ENCODE peak calls at places on chromosomes 5 and 9, in four cellular contexts. F is GM12878, U is HepG2, Q is K562. E is an unnamed sample.

GRCh38 chr9:113185271-113185670 is 34.5 kb downstream of the SLC31A2 start:
- DNase-seq in F (no peak), Q (no peak), U (no peak), E (no peak)

GRCh38 chr5:142998316-142998862 is 228.2 kb downstream of the ARHGAP26 start:
- DNase-seq in Q (no peak), F (peak), U (no peak), E (no peak)

GRCh38 chr9:123757960-123758359 is 172.0 kb downstream of the DENND1A start:
- DNase-seq in F (no peak), U (no peak), Q (no peak), E (no peak)

GRCh38 chr5:84487963-84488362 is 103.3 kb upstream of the EDIL3 start:
- DNase-seq in U (no peak), F (no peak), Q (no peak), E (no peak)

GRCh38 chr5:13939647-13940046 is 4.8 kb downstream of the DNAH5 start:
- DNase-seq in Q (no peak), F (no peak), U (no peak), E (no peak)

GRCh38 chr9:89766981-89767380 is 162.2 kb downstream of the GADD45G start:
- DNase-seq in F (no peak), U (no peak), Q (no peak), E (no peak)

GRCh38 chr9:114203410-114204140 is 48.2 kb downstream of the COL27A1 start:
- DNase-seq in F (no peak), U (no peak), Q (no peak), E (no peak)

GRCh38 chr5:136028090-136028489 is 698 bp upstream of the TGFBI start:
- DNase-seq in U (no peak), F (no peak), Q (no peak), E (no peak)

GRCh38 chr5:3729631-3730030 is 134.0 kb downstream of the IRX1 start:
- DNase-seq in F (no peak), Q (no peak), U (no peak), E (no peak)

GRCh38 chr5:144028644-144029043 is 141.8 kb downstream of the YIPF5 start:
- DNase-seq in Q (no peak), F (no peak), U (no peak), E (no peak)

GRCh38 chr9:86944974-86945867 is 2.1 kb downstream of the GAS1 start:
- DNase-seq in Q (no peak), F (no peak), U (no peak), E (no peak)

GRCh38 chr5:61000887-61001286 is 55.9 kb downstream of the NDUFAF2 start:
- DNase-seq in U (no peak), Q (no peak), F (no peak), E (no peak)

GRCh38 chr5:173331956-173332479 is 3.8 kb upstream of the STC2 start:
- DNase-seq in F (peak), U (peak), Q (peak), E (peak)

GRCh38 chr5:89282832-89283510 is 400.0 kb upstream of the MEF2C start:
- DNase-seq in U (no peak), F (no peak), Q (no peak), E (no peak)

DNA sequence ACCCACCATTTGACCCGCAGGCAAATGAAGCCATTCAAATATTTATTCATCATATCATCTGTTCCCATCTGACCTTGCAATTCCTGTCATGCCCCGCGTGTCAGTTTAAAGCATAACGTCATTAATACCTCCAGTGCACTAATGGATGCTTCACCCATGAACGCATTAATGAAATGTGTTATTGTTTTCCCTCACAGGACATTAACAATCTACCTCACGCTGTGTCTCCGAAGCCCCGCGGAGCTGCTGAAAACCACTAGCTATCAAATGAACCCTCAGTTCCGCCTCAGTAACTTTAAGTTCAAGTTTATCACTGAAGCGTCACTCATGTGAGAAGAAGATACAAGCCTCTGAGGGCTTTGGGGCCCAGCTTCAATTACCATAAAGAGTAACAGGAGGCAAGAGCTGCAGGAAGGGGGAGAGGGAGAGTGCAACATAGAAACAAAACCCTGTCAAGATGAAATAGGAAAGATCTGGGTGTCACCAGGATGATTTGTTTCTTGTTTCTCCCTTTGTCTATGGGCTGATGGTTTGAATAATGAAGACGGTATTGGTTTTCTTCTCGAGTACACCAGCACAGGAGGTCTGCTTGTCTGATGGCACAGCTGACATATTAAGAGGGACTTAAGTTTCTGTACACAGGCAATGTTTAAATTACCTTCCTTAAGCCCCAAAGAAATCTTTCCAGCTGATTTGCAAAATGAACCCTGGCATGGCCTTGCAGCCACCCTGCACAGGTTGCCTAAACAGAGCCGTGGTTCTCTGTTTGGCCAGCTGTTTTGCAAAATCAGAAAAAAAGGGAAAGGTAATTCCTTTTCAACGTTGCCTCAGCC is 139.3 kb downstream of the RASEF start:
- DNase-seq in F (no peak), U (peak), Q (no peak), E (peak)
- TF ChIP-seq FOXK2 in F (no peak), U (no peak), Q (no peak), E (peak)

GRCh38 chr9:97900103-97900737 is 22.1 kb downstream of the TRMO start:
- DNase-seq in U (no peak), Q (no peak), F (no peak), E (no peak)
- TF ChIP-seq FOXK2 in U (no peak), Q (no peak), F (no peak), E (no peak)

GRCh38 chr5:102579379-102579778 is 80.6 kb upstream of the SLCO6A1 start:
- DNase-seq in F (no peak), U (no peak), Q (no peak), E (no peak)

GRCh38 chr5:102578362-102578761 is 79.6 kb upstream of the SLCO6A1 start:
- DNase-seq in U (no peak), Q (no peak), F (no peak), E (no peak)

GRCh38 chr5:102582706-102583105 is 83.9 kb upstream of the SLCO6A1 start:
- DNase-seq in Q (no peak), U (no peak), F (no peak), E (no peak)

GRCh38 chr5:102581011-102581410 is 82.2 kb upstream of the SLCO6A1 start:
- DNase-seq in Q (no peak), U (no peak), F (no peak), E (no peak)

DNA sequence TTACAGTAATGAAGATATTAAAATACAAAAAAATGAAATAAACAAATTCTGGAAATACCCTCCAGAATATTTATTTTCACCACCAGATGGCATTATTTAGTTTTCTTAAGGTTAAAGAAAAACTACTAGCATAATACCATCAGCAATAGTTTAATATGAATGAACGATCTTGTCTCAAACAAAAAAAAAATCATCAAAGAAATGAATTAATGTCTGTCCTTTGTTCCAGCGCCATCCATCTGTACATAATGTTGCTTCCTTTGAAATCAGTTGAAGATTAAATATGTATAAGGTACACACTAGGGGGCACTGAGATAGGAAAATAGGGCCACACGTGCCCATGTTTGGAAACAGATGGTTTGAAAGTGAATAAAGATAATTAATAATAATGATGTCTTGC is 84.9 kb upstream of the SLCO6A1 start:
- DNase-seq in U (no peak), Q (no peak), F (no peak), E (peak)
- TF ChIP-seq FOXK2 in U (no peak), Q (no peak), F (no peak), E (peak)

DNA sequence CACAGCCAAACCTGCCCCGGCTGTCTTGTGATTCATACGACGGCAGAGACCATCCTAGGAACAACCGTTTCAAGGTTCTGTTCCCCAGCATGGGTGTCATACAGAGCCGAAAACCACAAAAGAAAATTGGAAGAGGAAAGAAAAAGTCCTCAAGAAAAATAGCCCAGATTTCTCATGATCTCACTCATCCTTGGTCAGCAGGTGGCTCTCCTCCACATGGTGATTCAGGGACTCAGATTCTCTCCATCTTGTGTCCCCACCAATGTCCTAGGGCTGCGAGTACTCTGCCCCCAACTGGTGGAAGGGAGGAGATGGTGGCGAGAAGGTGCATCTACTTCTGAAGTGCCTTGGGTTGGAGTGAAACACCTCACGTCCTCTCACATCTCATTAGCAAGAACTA is 25.6 kb downstream of the PDZD2 start:
- DNase-seq in Q (peak), F (no peak), U (peak), E (no peak)
- TF ChIP-seq FOXK2 in Q (no peak), F (no peak), U (no peak), E (no peak)

DNA sequence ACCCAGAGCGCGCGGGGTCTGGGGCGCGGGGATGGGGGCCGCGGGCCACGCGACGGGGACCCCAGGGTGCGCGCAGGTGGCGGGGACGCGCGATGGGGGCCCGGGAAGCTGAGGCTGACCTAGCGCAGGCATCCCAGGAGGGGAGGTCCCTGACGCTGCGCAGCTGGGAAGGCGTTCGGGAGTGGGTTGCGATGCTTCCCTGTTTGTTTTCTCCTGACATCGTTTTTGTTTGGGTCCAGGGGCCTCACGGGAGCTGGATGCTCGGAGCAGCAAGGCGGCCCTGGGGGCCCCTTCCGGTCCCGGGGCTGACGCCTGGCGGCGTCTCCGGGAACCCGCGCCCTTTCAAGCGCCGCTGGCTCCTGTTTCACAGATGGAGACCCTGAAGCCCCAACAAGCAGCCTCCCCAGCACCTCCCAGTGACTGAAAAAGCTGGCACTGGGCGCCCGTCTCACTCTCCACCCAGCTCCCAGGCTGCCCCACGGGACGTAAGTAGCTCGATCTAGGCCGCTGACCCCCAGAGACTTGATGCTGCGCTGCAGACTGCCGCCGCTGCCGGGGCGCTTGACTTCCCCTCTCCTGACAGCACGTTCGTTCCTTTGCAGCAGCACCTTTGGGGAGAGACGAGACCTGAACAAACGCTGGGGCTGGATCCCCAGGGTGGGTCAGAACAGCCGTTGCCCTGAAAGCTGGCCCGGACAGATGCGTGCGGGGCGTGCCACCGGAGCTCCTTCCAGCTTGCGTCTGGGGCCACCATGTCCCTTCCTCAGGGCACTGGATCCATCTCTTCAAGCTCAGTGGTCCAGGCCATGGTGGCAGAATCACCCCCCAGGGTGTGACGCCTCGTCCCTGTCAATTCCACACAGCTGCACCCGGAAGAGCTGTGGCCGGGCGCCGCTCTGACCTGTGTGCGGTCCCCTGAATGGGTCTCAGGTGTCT is 593 bp downstream of the BRD3OS start:
- DNase-seq in F (no peak), U (peak), Q (peak), E (peak)
- TF ChIP-seq FOXK2 in F (no peak), U (no peak), Q (no peak), E (no peak)

E was measured in HEK293T.